ENCODE peak calls at places on chromosomes 3 and 15, in five cellular contexts. B is hippocampal formation; V is T-cell; A is stimulated activated CD8-positive, alpha-beta memory T cell treated with anti-CD3 and anti-CD28 coated beads, Interleukin-12 subunit alpha, Interleukin-12 subunit beta, amount 100 ng/mL, for 4 hours; O is epithelial cell of esophagus. N is an unnamed sample.
A peak's percentile ranks its signal among the peaks of the same experiment; 100 is the strongest.

GRCh38 chr15:77029166-77030041 is 34.5 kb downstream of the PSTPIP1 start:
- DNase-seq in O (no peak), A (no peak), B (no peak), V (no peak), N (no peak)

GRCh38 chr3:5138214-5138981 is 16.3 kb downstream of the ARL8B start:
- DNase-seq in A (no peak), V (no peak), B (no peak), O (peak; percentile 29), N (no peak)

GRCh38 chr3:168939651-168940238 is 723.8 kb downstream of the MECOM start:
- DNase-seq in A (no peak), V (no peak), O (no peak), B (no peak), N (no peak)

GRCh38 chr3:37910666-37911400 is 49.2 kb downstream of the CTDSPL start:
- DNase-seq in O (no peak), B (no peak), A (no peak), V (no peak), N (no peak)

GRCh38 chr3:127423856-127424765 is 136.3 kb upstream of the PRR20G start:
- DNase-seq in B (no peak), V (no peak), O (no peak), A (no peak), N (no peak)

GRCh38 chr15:48975713-48976419 is 12.1 kb upstream of the SHC4 start:
- DNase-seq in B (peak; percentile 94), A (peak; percentile 52), V (peak; percentile 61), O (peak; percentile 71), N (peak; percentile 50)

GRCh38 chr3:43206632-43207031 is 79.7 kb upstream of the SNRK start:
- DNase-seq in O (no peak), A (no peak), V (no peak), B (no peak), N (no peak)

GRCh38 chr15:90866161-90866715 is 2.1 kb upstream of the FURIN start:
- DNase-seq in O (no peak), V (no peak), B (no peak), A (no peak), N (no peak)

GRCh38 chr3:136713961-136714514 is 38.1 kb downstream of the STAG1 start:
- DNase-seq in O (no peak), V (no peak), A (no peak), B (no peak), N (no peak)

GRCh38 chr15:68699124-68699880 is 120.5 kb downstream of the CORO2B start:
- DNase-seq in V (no peak), A (no peak), O (no peak), B (no peak), N (no peak)

GRCh38 chr3:187319699-187320302 is 28.3 kb upstream of the MASP1 start:
- DNase-seq in V (peak; percentile 35), A (no peak), O (peak; percentile 68), B (peak; percentile 52), N (peak; percentile 78)

N was measured in H4.